ENCODE peak calls at places on chromosome 7, in eight cellular contexts. E is H1, F is WTC11, M is K562, X is HepG2, I is A549, Z is GM12878, T is IMR-90. C is an unnamed sample.

GRCh38 chr7:48130658-48131108 is 40.6 kb upstream of the ABCA13 start:
- DNase-seq in X (no peak), I (no peak), Z (no peak), T (peak; percentile 33), F (no peak), M (no peak), E (no peak), C (no peak)

GRCh38 chr7:138370956-138371355 is 89.1 kb upstream of the TRIM24 start:
- DNase-seq in F (no peak), X (no peak), M (no peak), Z (no peak), I (no peak), T (no peak), E (no peak), C (no peak)

GRCh38 chr7:16914771-16915170 is 33.0 kb upstream of the AGR3 start:
- DNase-seq in M (no peak), X (peak; percentile 81), E (no peak), T (no peak), I (no peak), F (no peak), Z (no peak), C (no peak)

GRCh38 chr7:98360221-98361124 is 40.4 kb downstream of the BAIAP2L1 start:
- DNase-seq in Z (no peak), E (peak; percentile 31), I (peak; percentile 61), X (peak; percentile 51), F (peak; percentile 36), T (no peak), M (peak; percentile 83), C (no peak)

GRCh38 chr7:155348806-155349205 is 51.1 kb downstream of the INSIG1 start:
- DNase-seq in I (no peak), T (no peak), Z (no peak), M (no peak), F (no peak), E (no peak), X (no peak), C (peak; percentile 41)

GRCh38 chr7:25663877-25664276 is 435.6 kb upstream of the NPVF start:
- DNase-seq in X (no peak), M (peak; percentile 17), I (no peak), Z (no peak), T (no peak), F (no peak), E (no peak), C (no peak)

GRCh38 chr7:68573271-68574000 is 1024.8 kb upstream of the AUTS2 start:
- DNase-seq in X (no peak), T (no peak), Z (no peak), I (no peak), E (no peak), F (no peak), M (no peak), C (no peak)

GRCh38 chr7:39367943-39368342 is 198.3 kb upstream of the YAE1 start:
- DNase-seq in T (no peak), I (no peak), M (no peak), F (no peak), Z (no peak), E (no peak), X (no peak), C (no peak)

GRCh38 chr7:127819975-127820778 is 168.2 kb downstream of the SND1 start:
- DNase-seq in I (no peak), Z (peak; percentile 16), M (peak; percentile 56), T (peak; percentile 70), X (peak; percentile 84), E (no peak), F (no peak), C (no peak)

GRCh38 chr7:148882668-148883232 is 1.3 kb downstream of the EZH2 start:
- DNase-seq in X (no peak), F (no peak), T (no peak), E (no peak), Z (no peak), I (no peak), M (peak; percentile 50), C (no peak)

GRCh38 chr7:17206354-17206905 is 92.0 kb upstream of the AHR start:
- DNase-seq in X (peak; percentile 98), T (no peak), M (peak; percentile 28), I (peak; percentile 62), F (no peak), E (no peak), Z (no peak), C (no peak)

GRCh38 chr7:837001-837400 is 4.7 kb downstream of the SUN1 start:
- DNase-seq in F (no peak), M (no peak), T (no peak), X (no peak), E (no peak), Z (no peak), I (no peak), C (no peak)

GRCh38 chr7:47183896-47184629 is 397.8 kb downstream of the TNS3 start:
- DNase-seq in X (no peak), Z (no peak), T (no peak), F (no peak), I (no peak), E (no peak), M (no peak), C (no peak)

DNA sequence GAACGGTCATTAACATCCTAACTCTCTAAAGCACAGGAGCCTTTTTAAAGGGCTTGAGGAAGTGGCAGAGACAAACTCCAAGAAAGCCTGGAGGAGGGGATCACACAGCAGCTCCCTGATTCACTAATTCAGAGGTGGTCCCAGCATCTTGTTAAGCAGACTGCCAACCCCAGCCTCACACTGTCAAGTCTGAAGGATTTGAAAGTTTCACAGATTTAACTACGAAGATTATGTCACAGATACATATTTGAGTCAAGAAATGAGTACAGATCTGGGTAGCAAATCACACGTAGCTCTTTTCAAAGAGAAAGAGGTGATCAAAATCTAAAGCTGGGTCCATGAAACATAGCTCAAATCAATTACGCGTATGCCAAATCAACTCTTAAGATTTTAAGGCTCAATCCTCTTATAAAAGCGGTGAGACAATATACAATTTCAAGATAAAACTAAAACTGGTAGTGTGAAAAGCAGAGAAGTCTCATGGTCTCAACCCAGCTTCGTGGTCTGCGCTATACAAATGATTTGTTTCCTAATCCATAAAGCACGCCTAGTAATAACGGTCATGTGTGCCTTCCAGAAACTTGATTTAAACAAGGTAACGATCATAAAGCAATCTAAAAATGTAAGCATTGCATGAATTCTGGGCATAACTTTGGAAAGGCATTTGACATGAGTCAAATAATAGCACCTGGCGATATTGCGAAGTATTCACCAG is 229.9 kb upstream of the MKLN1 start:
- DNase-seq in M (no peak), F (no peak), E (no peak), I (no peak), X (no peak), T (no peak), Z (no peak), C (no peak)
- TF ChIP-seq USF2 in M (no peak), F (no peak), E (no peak), I (no peak), X (no peak), T (no peak), Z (no peak), C (no peak)

DNA sequence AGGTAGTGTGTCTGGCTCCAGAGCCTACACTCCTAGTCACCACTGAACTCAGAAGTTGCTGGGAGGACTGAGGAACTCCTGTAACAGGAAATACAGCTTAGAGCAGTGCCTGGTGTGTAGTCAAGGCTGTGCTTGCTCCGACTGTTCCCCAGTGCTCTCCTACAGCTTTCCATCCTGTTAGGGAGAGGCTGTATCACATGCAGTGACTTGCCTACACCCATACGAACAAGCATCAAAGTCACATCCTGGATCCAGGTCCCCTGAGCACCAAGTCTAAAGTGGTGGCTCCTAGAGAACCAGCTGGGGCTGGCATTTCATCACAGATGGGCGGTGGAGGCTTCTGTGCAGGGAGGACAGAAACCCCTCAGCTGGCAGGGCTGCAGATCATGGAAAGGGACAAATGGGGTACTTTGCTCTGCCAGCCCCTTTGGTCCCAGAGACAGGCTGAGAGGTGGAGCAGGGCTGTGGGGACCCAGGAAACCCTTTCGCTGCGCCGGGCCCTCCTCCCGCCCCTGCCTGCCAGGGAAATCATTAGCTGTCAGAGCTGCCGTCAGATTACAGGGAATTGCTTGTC is 7.7 kb downstream of the ASB10 start:
- DNase-seq in E (no peak), Z (no peak), F (no peak), T (no peak), M (no peak), I (no peak), X (no peak), C (peak; percentile 22)
- TF ChIP-seq USF2 in E (no peak), Z (no peak), F (no peak), T (no peak), M (no peak), I (no peak), X (no peak), C (no peak)

DNA sequence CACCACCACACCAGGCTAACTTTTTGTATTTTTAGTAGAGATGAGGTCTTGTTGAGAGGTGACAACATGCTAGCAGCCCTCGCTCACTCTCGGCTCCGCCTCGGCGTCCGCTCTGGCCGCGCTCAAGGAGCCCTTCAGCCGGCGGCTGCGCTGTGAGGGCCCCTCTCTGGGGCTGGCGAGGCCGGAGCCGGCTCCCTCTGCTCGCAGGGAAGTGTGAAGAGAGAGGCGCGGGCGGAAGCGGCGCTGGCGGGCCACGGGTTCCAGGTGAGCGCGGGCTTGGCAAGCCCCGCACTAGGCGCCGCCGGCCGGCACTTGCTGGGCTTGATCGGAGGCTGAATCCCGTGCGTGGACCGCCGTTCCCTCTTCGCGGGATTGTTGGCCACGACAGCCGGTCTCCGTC is 83.0 kb downstream of the EEPD1 start:
- DNase-seq in X (no peak), F (peak; percentile 38), E (peak; percentile 10), T (no peak), Z (no peak), M (no peak), I (no peak), C (no peak)
- TF ChIP-seq USF2 in X (no peak), F (no peak), E (no peak), T (no peak), Z (no peak), M (no peak), I (no peak), C (no peak)

GRCh38 chr7:107907790-107908189 is 16.8 kb downstream of the DLD start:
- DNase-seq in X (no peak), F (no peak), I (no peak), T (no peak), E (no peak), Z (no peak), M (no peak), C (no peak)
- TF ChIP-seq USF2 in X (no peak), F (no peak), I (no peak), T (no peak), E (no peak), Z (no peak), M (no peak), C (no peak)

C was measured in SK-N-SH.